ENCODE peak calls at places on chromosomes 7 and 10, in eight cellular contexts. One of them, this sample, is unnamed.

GRCh38 chr7:42792841-42793240 is 119.0 kb downstream of the C7orf25 start:
- DNase-seq in left lung: no peak
- DNase-seq in HCT116: no peak
- DNase-seq in heart left ventricle: no peak
- DNase-seq in keratinocyte: no peak
- DNase-seq in Caco-2: no peak
- DNase-seq in CD8-positive, alpha-beta memory T cell: no peak
- DNase-seq in left ventricle myocardium inferior: no peak
- DNase-seq in this sample: no peak

GRCh38 chr7:155509725-155510551 is 36.4 kb downstream of the CNPY1 start:
- DNase-seq in left ventricle myocardium inferior: no peak
- DNase-seq in Caco-2: peak; percentile 65
- DNase-seq in HCT116: no peak
- DNase-seq in heart left ventricle: no peak
- DNase-seq in keratinocyte: no peak
- DNase-seq in CD8-positive, alpha-beta memory T cell: no peak
- DNase-seq in left lung: peak; percentile 69
- DNase-seq in this sample: peak; percentile 91

GRCh38 chr10:37710831-37711616 is 146.4 kb downstream of the ZNF248 start:
- DNase-seq in left ventricle myocardium inferior: no peak
- DNase-seq in heart left ventricle: no peak
- DNase-seq in HCT116: no peak
- DNase-seq in CD8-positive, alpha-beta memory T cell: no peak
- DNase-seq in keratinocyte: no peak
- DNase-seq in left lung: peak; percentile 44
- DNase-seq in Caco-2: no peak
- DNase-seq in this sample: no peak

GRCh38 chr10:680146-680545 is 9.3 kb downstream of the DIP2C start:
- DNase-seq in heart left ventricle: no peak
- DNase-seq in Caco-2: no peak
- DNase-seq in left ventricle myocardium inferior: peak; percentile 59
- DNase-seq in left lung: no peak
- DNase-seq in HCT116: no peak
- DNase-seq in keratinocyte: no peak
- DNase-seq in CD8-positive, alpha-beta memory T cell: no peak
- DNase-seq in this sample: no peak

GRCh38 chr7:120658516-120658915 is 199.4 kb downstream of the TSPAN12 start:
- DNase-seq in heart left ventricle: no peak
- DNase-seq in HCT116: no peak
- DNase-seq in left lung: no peak
- DNase-seq in keratinocyte: no peak
- DNase-seq in CD8-positive, alpha-beta memory T cell: no peak
- DNase-seq in Caco-2: no peak
- DNase-seq in left ventricle myocardium inferior: no peak
- DNase-seq in this sample: no peak

GRCh38 chr7:44981035-44981706 is 2.4 kb upstream of the MYO1G start:
- DNase-seq in left ventricle myocardium inferior: no peak
- DNase-seq in Caco-2: no peak
- DNase-seq in CD8-positive, alpha-beta memory T cell: no peak
- DNase-seq in heart left ventricle: no peak
- DNase-seq in HCT116: no peak
- DNase-seq in keratinocyte: no peak
- DNase-seq in left lung: no peak
- DNase-seq in this sample: peak; percentile 35

GRCh38 chr10:82934429-82934828 is 1059.4 kb downstream of the NRG3 start:
- DNase-seq in HCT116: no peak
- DNase-seq in left lung: no peak
- DNase-seq in heart left ventricle: no peak
- DNase-seq in left ventricle myocardium inferior: no peak
- DNase-seq in Caco-2: peak; percentile 53
- DNase-seq in CD8-positive, alpha-beta memory T cell: no peak
- DNase-seq in keratinocyte: no peak
- DNase-seq in this sample: peak; percentile 12

GRCh38 chr7:129907122-129907741 is 45.5 kb downstream of the UBE2H start:
- DNase-seq in HCT116: no peak
- DNase-seq in heart left ventricle: no peak
- DNase-seq in left lung: no peak
- DNase-seq in CD8-positive, alpha-beta memory T cell: no peak
- DNase-seq in Caco-2: no peak
- DNase-seq in keratinocyte: no peak
- DNase-seq in left ventricle myocardium inferior: no peak
- DNase-seq in this sample: no peak

GRCh38 chr7:28725911-28726310 is 232.2 kb downstream of the TRIL start:
- DNase-seq in HCT116: no peak
- DNase-seq in left lung: no peak
- DNase-seq in keratinocyte: no peak
- DNase-seq in heart left ventricle: no peak
- DNase-seq in left ventricle myocardium inferior: no peak
- DNase-seq in Caco-2: no peak
- DNase-seq in CD8-positive, alpha-beta memory T cell: no peak
- DNase-seq in this sample: no peak

GRCh38 chr10:2020841-2021240 is 283.5 kb upstream of the ADARB2 start:
- DNase-seq in HCT116: no peak
- DNase-seq in left lung: no peak
- DNase-seq in left ventricle myocardium inferior: no peak
- DNase-seq in heart left ventricle: no peak
- DNase-seq in keratinocyte: no peak
- DNase-seq in CD8-positive, alpha-beta memory T cell: no peak
- DNase-seq in Caco-2: no peak
- DNase-seq in this sample: no peak

GRCh38 chr7:14521183-14521582 is 381.4 kb downstream of the DGKB start:
- DNase-seq in Caco-2: no peak
- DNase-seq in heart left ventricle: no peak
- DNase-seq in CD8-positive, alpha-beta memory T cell: no peak
- DNase-seq in left lung: no peak
- DNase-seq in keratinocyte: no peak
- DNase-seq in HCT116: no peak
- DNase-seq in left ventricle myocardium inferior: no peak
- DNase-seq in this sample: no peak

GRCh38 chr10:74433595-74433956 is 282.6 kb downstream of the ADK start:
- DNase-seq in HCT116: no peak
- DNase-seq in CD8-positive, alpha-beta memory T cell: no peak
- DNase-seq in left ventricle myocardium inferior: no peak
- DNase-seq in heart left ventricle: no peak
- DNase-seq in left lung: no peak
- DNase-seq in Caco-2: no peak
- DNase-seq in keratinocyte: no peak
- DNase-seq in this sample: no peak

GRCh38 chr7:20217193-20217948 is at the start of gene MACC1:
- DNase-seq in CD8-positive, alpha-beta memory T cell: no peak
- DNase-seq in heart left ventricle: peak; percentile 8
- DNase-seq in Caco-2: peak; percentile 94
- DNase-seq in keratinocyte: peak; percentile 66
- DNase-seq in left lung: peak; percentile 61
- DNase-seq in left ventricle myocardium inferior: no peak
- DNase-seq in HCT116: peak; percentile 93
- DNase-seq in this sample: no peak

GRCh38 chr10:22368976-22369375 is 23.7 kb downstream of the SPAG6 start:
- DNase-seq in HCT116: no peak
- DNase-seq in CD8-positive, alpha-beta memory T cell: no peak
- DNase-seq in left ventricle myocardium inferior: no peak
- DNase-seq in keratinocyte: no peak
- DNase-seq in heart left ventricle: no peak
- DNase-seq in Caco-2: no peak
- DNase-seq in left lung: no peak
- DNase-seq in this sample: no peak

GRCh38 chr10:84138478-84139125 is 707 bp upstream of the GHITM start:
- DNase-seq in heart left ventricle: peak; percentile 10
- DNase-seq in CD8-positive, alpha-beta memory T cell: peak; percentile 24
- DNase-seq in Caco-2: no peak
- DNase-seq in HCT116: no peak
- DNase-seq in left lung: no peak
- DNase-seq in left ventricle myocardium inferior: peak; percentile 19
- DNase-seq in keratinocyte: no peak
- DNase-seq in this sample: peak; percentile 7

GRCh38 chr7:23115991-23116390 is 10.4 kb downstream of the KLHL7 start:
- DNase-seq in heart left ventricle: no peak
- DNase-seq in HCT116: no peak
- DNase-seq in left ventricle myocardium inferior: no peak
- DNase-seq in keratinocyte: no peak
- DNase-seq in CD8-positive, alpha-beta memory T cell: no peak
- DNase-seq in Caco-2: no peak
- DNase-seq in left lung: no peak
- DNase-seq in this sample: peak; percentile 42

GRCh38 chr10:62866451-62866850 is 50.3 kb upstream of the EGR2 start:
- DNase-seq in left lung: no peak
- DNase-seq in CD8-positive, alpha-beta memory T cell: no peak
- DNase-seq in Caco-2: no peak
- DNase-seq in HCT116: no peak
- DNase-seq in left ventricle myocardium inferior: no peak
- DNase-seq in keratinocyte: no peak
- DNase-seq in heart left ventricle: no peak
- DNase-seq in this sample: no peak
- H3K27me3 ChIP-seq in left lung: no peaks in the 10 kb centered on the region
- H3K27me3 ChIP-seq in CD8-positive, alpha-beta memory T cell: no peaks in the 10 kb centered on the region
- H3K27me3 ChIP-seq in Caco-2: no peaks in the 10 kb centered on the region
- H3K27me3 ChIP-seq in HCT116: no peaks in the 10 kb centered on the region
- H3K27me3 ChIP-seq in left ventricle myocardium inferior: peaks cover 26% of the 10 kb centered on the region
- H3K27me3 ChIP-seq in keratinocyte: no peaks in the 10 kb centered on the region
- H3K27me3 ChIP-seq in heart left ventricle: no peaks in the 10 kb centered on the region
- H3K27me3 ChIP-seq in this sample: no peaks in the 10 kb centered on the region

DNA sequence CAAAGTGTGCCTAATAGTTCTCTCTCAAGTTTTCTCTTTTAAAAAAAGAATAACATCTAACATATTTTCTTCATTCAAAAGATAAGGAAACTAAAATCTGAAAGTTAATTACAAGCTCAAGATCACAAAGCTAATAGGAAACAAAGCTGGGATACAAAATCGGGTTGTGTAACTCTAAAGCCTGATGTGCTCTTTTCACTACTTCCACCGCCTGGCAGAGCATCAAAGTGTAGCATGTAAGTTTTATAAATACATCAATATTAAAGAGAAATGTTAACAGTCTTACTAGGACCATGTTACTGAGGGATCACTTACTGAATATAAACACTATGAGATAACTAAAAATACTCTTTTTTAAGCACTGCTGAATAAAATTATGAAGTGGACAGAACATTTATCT is 97.2 kb downstream of the KMT2C start:
- DNase-seq in heart left ventricle: no peak
- DNase-seq in HCT116: no peak
- DNase-seq in left lung: no peak
- DNase-seq in keratinocyte: no peak
- DNase-seq in Caco-2: no peak
- DNase-seq in CD8-positive, alpha-beta memory T cell: no peak
- DNase-seq in left ventricle myocardium inferior: no peak
- DNase-seq in this sample: no peak
- H3K27me3 ChIP-seq in heart left ventricle: no peaks in the 10 kb centered on the region
- H3K27me3 ChIP-seq in HCT116: no peaks in the 10 kb centered on the region
- H3K27me3 ChIP-seq in left lung: no peaks in the 10 kb centered on the region
- H3K27me3 ChIP-seq in keratinocyte: no peaks in the 10 kb centered on the region
- H3K27me3 ChIP-seq in Caco-2: no peaks in the 10 kb centered on the region
- H3K27me3 ChIP-seq in CD8-positive, alpha-beta memory T cell: no peaks in the 10 kb centered on the region
- H3K27me3 ChIP-seq in left ventricle myocardium inferior: no peaks in the 10 kb centered on the region
- H3K27me3 ChIP-seq in this sample: no peaks in the 10 kb centered on the region

DNA sequence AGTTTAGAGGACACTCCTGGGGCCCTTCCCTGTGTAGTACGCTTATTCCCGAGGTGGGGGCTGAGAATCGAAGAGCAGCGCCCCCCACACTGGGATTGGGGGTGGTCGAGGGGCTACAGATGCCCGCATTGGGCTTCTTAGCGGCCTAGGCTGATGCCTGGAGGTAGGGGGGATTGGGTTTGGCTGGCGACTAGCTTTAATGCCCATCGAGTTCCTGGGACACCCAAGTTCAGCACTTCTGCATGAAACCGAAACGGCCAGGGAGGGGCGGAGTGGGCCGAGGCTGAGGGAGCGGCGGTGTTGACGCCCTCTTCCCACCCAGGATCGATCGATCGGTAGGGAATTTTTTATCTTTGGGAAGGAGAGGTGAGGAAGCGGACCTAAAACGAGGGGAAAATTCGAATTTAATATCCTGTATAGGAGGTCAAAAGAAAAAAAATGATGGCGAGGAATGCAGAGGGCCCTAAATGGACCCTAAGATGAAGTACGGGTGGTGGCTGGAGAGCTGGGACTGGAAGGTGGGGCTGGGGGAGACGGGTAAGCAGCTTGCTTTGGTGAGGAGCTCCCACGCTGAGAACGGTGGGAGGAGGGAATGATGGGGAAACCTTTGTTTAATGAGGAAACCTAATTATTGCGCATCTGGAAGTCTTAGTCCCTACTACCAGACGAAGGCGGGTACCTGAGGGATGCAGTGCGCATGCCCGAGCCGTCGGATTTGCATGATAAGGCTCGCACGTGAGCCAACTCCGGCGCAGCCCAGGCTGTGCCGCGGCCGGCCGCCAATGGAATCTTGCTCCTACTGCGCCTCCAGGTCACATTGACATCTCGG is 12.5 kb upstream of the DLX6 start:
- DNase-seq in left ventricle myocardium inferior: no peak
- DNase-seq in Caco-2: no peak
- DNase-seq in keratinocyte: no peak
- DNase-seq in CD8-positive, alpha-beta memory T cell: no peak
- DNase-seq in heart left ventricle: no peak
- DNase-seq in HCT116: no peak
- DNase-seq in left lung: no peak
- DNase-seq in this sample: peak; percentile 92
- H3K27me3 ChIP-seq in left ventricle myocardium inferior: peaks cover 100% of the 10 kb centered on the region
- H3K27me3 ChIP-seq in Caco-2: no peaks in the 10 kb centered on the region
- H3K27me3 ChIP-seq in keratinocyte: peaks cover 83% of the 10 kb centered on the region
- H3K27me3 ChIP-seq in CD8-positive, alpha-beta memory T cell: peaks cover 45% of the 10 kb centered on the region
- H3K27me3 ChIP-seq in heart left ventricle: peaks cover 98% of the 10 kb centered on the region
- H3K27me3 ChIP-seq in HCT116: peaks cover 56% of the 10 kb centered on the region
- H3K27me3 ChIP-seq in left lung: peaks cover 90% of the 10 kb centered on the region
- H3K27me3 ChIP-seq in this sample: peaks cover 100% of the 10 kb centered on the region

GRCh38 chr7:149772821-149773425 is 465 bp downstream of the ZNF467 start:
- DNase-seq in keratinocyte: no peak
- DNase-seq in left ventricle myocardium inferior: no peak
- DNase-seq in Caco-2: peak; percentile 38
- DNase-seq in CD8-positive, alpha-beta memory T cell: peak; percentile 6
- DNase-seq in HCT116: no peak
- DNase-seq in heart left ventricle: no peak
- DNase-seq in left lung: peak; percentile 91
- DNase-seq in this sample: peak; percentile 90

GRCh38 chr7:149770728-149771127 is 2.7 kb downstream of the ZNF467 start:
- DNase-seq in CD8-positive, alpha-beta memory T cell: no peak
- DNase-seq in left ventricle myocardium inferior: no peak
- DNase-seq in heart left ventricle: no peak
- DNase-seq in left lung: no peak
- DNase-seq in keratinocyte: no peak
- DNase-seq in HCT116: no peak
- DNase-seq in Caco-2: no peak
- DNase-seq in this sample: no peak

GRCh38 chr7:149771199-149771636 is 2.2 kb downstream of the ZNF467 start:
- DNase-seq in left lung: no peak
- DNase-seq in CD8-positive, alpha-beta memory T cell: no peak
- DNase-seq in Caco-2: no peak
- DNase-seq in keratinocyte: no peak
- DNase-seq in HCT116: no peak
- DNase-seq in heart left ventricle: no peak
- DNase-seq in left ventricle myocardium inferior: peak; percentile 34
- DNase-seq in this sample: no peak

GRCh38 chr7:149772236-149772820 is 1.1 kb downstream of the ZNF467 start:
- DNase-seq in left lung: peak; percentile 92
- DNase-seq in HCT116: no peak
- DNase-seq in keratinocyte: no peak
- DNase-seq in CD8-positive, alpha-beta memory T cell: no peak
- DNase-seq in left ventricle myocardium inferior: no peak
- DNase-seq in heart left ventricle: no peak
- DNase-seq in Caco-2: no peak
- DNase-seq in this sample: peak; percentile 92

GRCh38 chr7:149771696-149772235 is 1.6 kb downstream of the ZNF467 start:
- DNase-seq in keratinocyte: peak; percentile 15
- DNase-seq in heart left ventricle: peak; percentile 93
- DNase-seq in CD8-positive, alpha-beta memory T cell: peak; percentile 76
- DNase-seq in left lung: peak; percentile 99
- DNase-seq in HCT116: peak; percentile 64
- DNase-seq in Caco-2: peak; percentile 93
- DNase-seq in left ventricle myocardium inferior: peak; percentile 92
- DNase-seq in this sample: peak; percentile 99
- H3K27me3 ChIP-seq in keratinocyte: peaks cover 23% of the 10 kb centered on the region
- H3K27me3 ChIP-seq in heart left ventricle: no peaks in the 10 kb centered on the region
- H3K27me3 ChIP-seq in CD8-positive, alpha-beta memory T cell: no peaks in the 10 kb centered on the region
- H3K27me3 ChIP-seq in left lung: no peaks in the 10 kb centered on the region
- H3K27me3 ChIP-seq in HCT116: no peaks in the 10 kb centered on the region
- H3K27me3 ChIP-seq in Caco-2: no peaks in the 10 kb centered on the region
- H3K27me3 ChIP-seq in left ventricle myocardium inferior: peaks cover 10% of the 10 kb centered on the region
- H3K27me3 ChIP-seq in this sample: peaks cover 75% of the 10 kb centered on the region

This sample was measured in H7.